ENCODE peak calls at places on chromosomes 6 and 20, in six cellular contexts. N is stimulated activated CD4-positive, alpha-beta T cell treated with anti-CD3 and anti-CD28 coated beads, Interleukin-1b, Interleukin-23, amount 100 ng/mL, for 24 hours; Z is HCT116; I is dorsolateral prefrontal cortex; Y is neural progenitor cell; C is mucosa of descending colon. F is an unnamed sample.

GRCh38 chr20:6767536-6768227 is at the start of gene BMP2:
- DNase-seq in N (no peak), Z (no peak), I (peak), Y (peak), C (peak), F (no peak)

GRCh38 chr6:6439778-6440177 is 119.3 kb upstream of the F13A1 start:
- DNase-seq in N (no peak), Z (no peak), I (no peak), Y (no peak), C (no peak), F (no peak)

GRCh38 chr6:150156460-150156859 is 13.6 kb downstream of the PPP1R14C start:
- DNase-seq in N (no peak), Z (no peak), I (no peak), Y (no peak), C (no peak), F (no peak)

GRCh38 chr6:7421066-7421465 is 31.5 kb downstream of the RIOK1 start:
- DNase-seq in N (no peak), Z (no peak), I (no peak), Y (no peak), C (no peak), F (no peak)

GRCh38 chr20:5001174-5002076 is at the start of gene SLC23A2:
- DNase-seq in N (peak), Z (no peak), I (peak), Y (peak), C (peak), F (no peak)

GRCh38 chr6:40744835-40745234 is 157.7 kb upstream of the LRFN2 start:
- DNase-seq in N (no peak), Z (no peak), I (no peak), Y (no peak), C (no peak), F (no peak)

GRCh38 chr6:40482532-40482931 is 104.6 kb downstream of the LRFN2 start:
- DNase-seq in N (no peak), Z (no peak), I (peak), Y (peak), C (no peak), F (no peak)

GRCh38 chr20:2237059-2237458 is 58.7 kb upstream of the TGM3 start:
- DNase-seq in N (no peak), Z (no peak), I (peak), Y (peak), C (peak), F (no peak)

GRCh38 chr6:74931567-74931966 is 274.3 kb downstream of the COL12A1 start:
- DNase-seq in N (no peak), Z (no peak), I (no peak), Y (no peak), C (no peak), F (no peak)

GRCh38 chr20:1441133-1441532 is 25.5 kb downstream of the NSFL1C start:
- DNase-seq in N (no peak), Z (no peak), I (no peak), Y (no peak), C (no peak), F (no peak)

GRCh38 chr6:151056230-151056907 is 183.4 kb upstream of the AKAP12 start:
- DNase-seq in N (no peak), Z (no peak), I (no peak), Y (no peak), C (no peak), F (no peak)

GRCh38 chr6:38193051-38193450 is 373.5 kb downstream of the ZFAND3 start:
- DNase-seq in N (no peak), Z (no peak), I (no peak), Y (no peak), C (no peak), F (no peak)

GRCh38 chr6:148414836-148415235 is 72.2 kb downstream of the SASH1 start:
- DNase-seq in N (no peak), Z (no peak), I (no peak), Y (no peak), C (no peak), F (no peak)

GRCh38 chr6:157552956-157553485 is 172.0 kb downstream of the ZDHHC14 start:
- DNase-seq in N (no peak), Z (no peak), I (no peak), Y (peak), C (no peak), F (no peak)

GRCh38 chr6:133756046-133756445 is 132.9 kb upstream of the TCF21 start:
- DNase-seq in N (no peak), Z (no peak), I (no peak), Y (no peak), C (no peak), F (no peak)

GRCh38 chr6:145699462-145699861 is 35.9 kb downstream of the EPM2A start:
- DNase-seq in N (no peak), Z (no peak), I (no peak), Y (no peak), C (no peak), F (no peak)

GRCh38 chr6:79622353-79622752 is 8.8 kb upstream of the SH3BGRL2 start:
- DNase-seq in N (no peak), Z (no peak), I (no peak), Y (no peak), C (no peak), F (no peak)

GRCh38 chr6:159961523-159961922 is 7.4 kb upstream of the IGF2R start:
- DNase-seq in N (no peak), Z (peak), I (no peak), Y (no peak), C (no peak), F (peak)

GRCh38 chr20:48695255-48695654 is 132.5 kb downstream of the PREX1 start:
- DNase-seq in N (no peak), Z (no peak), I (no peak), Y (no peak), C (no peak), F (no peak)

GRCh38 chr6:15526129-15526764 is 136.6 kb downstream of the DTNBP1 start:
- DNase-seq in N (no peak), Z (no peak), I (no peak), Y (no peak), C (no peak), F (no peak)

GRCh38 chr6:88220493-88220892 is 54.3 kb upstream of the CNR1 start:
- DNase-seq in N (no peak), Z (no peak), I (no peak), Y (peak), C (no peak), F (peak)

GRCh38 chr6:31721351-31722020 is at the start of gene LY6G6C:
- DNase-seq in N (no peak), Z (no peak), I (no peak), Y (no peak), C (no peak), F (no peak)

GRCh38 chr6:112603726-112604125 is 256.6 kb downstream of the RFPL4B start:
- DNase-seq in N (no peak), Z (no peak), I (no peak), Y (no peak), C (no peak), F (no peak)

GRCh38 chr6:129709451-129709908 is 497 bp downstream of the ARHGAP18 start:
- DNase-seq in N (no peak), Z (no peak), I (no peak), Y (no peak), C (no peak), F (peak)

GRCh38 chr6:50102676-50103075 is 52.9 kb upstream of the DEFB112 start:
- DNase-seq in N (no peak), Z (no peak), I (no peak), Y (no peak), C (no peak), F (no peak)

GRCh38 chr6:28947831-28948270 is 24.1 kb upstream of the TRIM27 start:
- DNase-seq in N (no peak), Z (no peak), I (no peak), Y (no peak), C (no peak), F (no peak)

GRCh38 chr6:139777202-139777970 is 402.9 kb upstream of the CITED2 start:
- DNase-seq in N (no peak), Z (no peak), I (no peak), Y (peak), C (no peak), F (no peak)

GRCh38 chr20:20690676-20691476 is 21.6 kb downstream of the RALGAPA2 start:
- DNase-seq in N (no peak), Z (no peak), I (no peak), Y (no peak), C (no peak), F (peak)

GRCh38 chr6:72631480-72631879 is 9.6 kb downstream of the KCNQ5 start:
- DNase-seq in N (no peak), Z (no peak), I (no peak), Y (no peak), C (no peak), F (no peak)

GRCh38 chr6:28153546-28153945 is 11.9 kb downstream of the ZKSCAN8 start:
- DNase-seq in N (no peak), Z (no peak), I (no peak), Y (no peak), C (no peak), F (no peak)

GRCh38 chr6:57284056-57284455 is 33.4 kb upstream of the PRIM2 start:
- DNase-seq in N (no peak), Z (no peak), I (no peak), Y (no peak), C (no peak), F (no peak)

GRCh38 chr6:162917506-162917905 is 189.7 kb downstream of the PACRG start:
- DNase-seq in N (no peak), Z (no peak), I (no peak), Y (no peak), C (no peak), F (no peak)

GRCh38 chr6:30683137-30683979 is 3.1 kb downstream of the PPP1R18 start:
- DNase-seq in N (no peak), Z (no peak), I (no peak), Y (no peak), C (no peak), F (no peak)

GRCh38 chr6:108608453-108609275 is 47.9 kb downstream of the FOXO3 start:
- DNase-seq in N (no peak), Z (no peak), I (no peak), Y (peak), C (no peak), F (no peak)

GRCh38 chr20:47358672-47359532 is 2.4 kb upstream of the ZMYND8 start:
- DNase-seq in N (no peak), Z (peak), I (peak), Y (peak), C (peak), F (no peak)